ENCODE peak calls at places on chromosomes 13 and 19, in six cellular contexts. C, U, K, M, E and S are unnamed samples.

GRCh38 chr19:2246801-2247361 is 2.2 kb upstream of the AMH start:
- DNase-seq in M (peak; percentile 32), E (peak; percentile 78), K (no peak), C (no peak), U (peak; percentile 79), S (peak; percentile 73)

GRCh38 chr13:96817336-96817941 is 176.8 kb downstream of the OXGR1 start:
- DNase-seq in U (no peak), K (no peak), E (peak; percentile 31), M (peak; percentile 1), C (peak; percentile 4), S (no peak)

GRCh38 chr13:95987841-95988240 is 65.4 kb downstream of the UGGT2 start:
- DNase-seq in E (no peak), K (no peak), M (no peak), U (no peak), C (no peak), S (no peak)

GRCh38 chr13:35984776-35985453 is 146.3 kb downstream of the DCLK1 start:
- DNase-seq in K (no peak), M (no peak), U (no peak), C (no peak), E (no peak), S (no peak)

GRCh38 chr13:43411741-43412140 is 375.0 kb downstream of the ENOX1 start:
- DNase-seq in U (peak; percentile 93), K (no peak), E (no peak), C (no peak), M (peak; percentile 30), S (peak; percentile 47)

GRCh38 chr19:46404039-46404883 is 9.1 kb downstream of the CCDC8 start:
- DNase-seq in U (no peak), C (no peak), E (peak; percentile 76), K (peak; percentile 59), M (peak; percentile 56), S (peak; percentile 29)

GRCh38 chr13:74133657-74134201 is 475 bp downstream of the KLF12 start:
- DNase-seq in E (peak; percentile 96), C (peak; percentile 72), K (peak; percentile 88), U (peak; percentile 79), M (peak; percentile 97), S (peak; percentile 89)

GRCh38 chr13:77779461-77780272 is 82.2 kb downstream of the SLAIN1 start:
- DNase-seq in C (peak; percentile 22), K (peak; percentile 28), E (peak; percentile 87), U (no peak), M (peak; percentile 60), S (peak; percentile 59)

GRCh38 chr13:58085819-58086218 is 454.3 kb downstream of the PCDH17 start:
- DNase-seq in C (no peak), E (no peak), K (no peak), U (no peak), M (peak; percentile 81), S (no peak)

GRCh38 chr13:44734204-44734707 is 158.1 kb upstream of the TSC22D1 start:
- DNase-seq in C (peak; percentile 75), M (peak; percentile 64), U (peak; percentile 98), E (peak; percentile 71), K (no peak), S (peak; percentile 50)

GRCh38 chr13:30720470-30720869 is 14.9 kb upstream of the ALOX5AP start:
- DNase-seq in K (no peak), M (no peak), C (no peak), E (no peak), U (no peak), S (no peak)

DNA sequence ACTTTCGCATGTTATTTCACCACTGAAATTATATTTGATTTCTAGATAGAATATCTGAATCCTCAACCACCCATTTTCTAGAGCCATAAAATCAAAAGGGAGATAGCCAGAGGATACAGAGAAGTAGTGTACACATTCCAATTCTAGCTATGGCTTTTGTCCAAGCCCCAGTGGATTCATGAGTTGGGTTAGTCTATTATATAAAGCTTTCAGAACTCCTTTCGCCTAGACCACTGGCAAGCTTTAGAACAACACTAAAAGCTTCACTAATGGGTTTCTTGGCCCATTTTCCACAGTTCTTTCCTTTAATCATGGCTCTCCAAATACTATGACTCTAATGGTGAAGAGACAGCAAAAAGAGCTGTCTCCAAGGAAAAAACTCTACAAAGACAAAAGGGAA is 48.2 kb upstream of the SLITRK5 start:
- DNase-seq in K (no peak), U (no peak), M (peak; percentile 5), C (no peak), E (no peak), S (no peak)
- H3K4me3 ChIP-seq in K (no peak overlapping the region), U (no peak overlapping the region), M (no peak overlapping the region), C (no peak overlapping the region), E (no peak overlapping the region), S (no peak overlapping the region)

GRCh38 chr19:56367829-56368711 is 25.3 kb downstream of the ZNF582 start:
- DNase-seq in C (peak; percentile 89), E (peak; percentile 98), K (peak; percentile 89), M (peak; percentile 96), U (peak; percentile 90), S (peak; percentile 95)

GRCh38 chr19:56369886-56370676 is 23.3 kb downstream of the ZNF582 start:
- DNase-seq in K (no peak), M (no peak), C (no peak), U (no peak), E (no peak), S (no peak)

GRCh38 chr19:56377105-56377924 is 16.0 kb downstream of the ZNF582 start:
- DNase-seq in E (no peak), K (no peak), U (no peak), M (peak; percentile 45), C (no peak), S (no peak)

DNA sequence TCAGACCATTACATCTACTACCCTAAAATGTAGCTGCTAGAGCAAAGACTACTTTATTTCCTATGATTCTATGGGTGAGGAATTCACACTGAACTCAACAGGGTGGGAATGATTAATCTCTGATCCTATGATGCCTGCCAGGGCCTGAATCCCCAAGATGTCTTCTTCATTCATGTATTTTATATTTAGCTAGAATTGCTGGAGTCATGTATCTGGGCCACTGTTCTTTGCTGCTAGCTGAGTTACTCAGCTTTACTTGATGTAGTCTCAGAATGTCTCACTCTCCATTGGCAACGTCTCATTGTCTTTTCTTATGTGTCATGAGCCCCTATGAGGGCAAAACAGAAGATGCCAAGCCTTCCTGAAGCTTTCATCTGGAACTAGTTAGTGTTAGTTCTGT is 21.1 kb downstream of the ZNF582 start:
- DNase-seq in M (peak; percentile 20), E (no peak), C (no peak), U (no peak), K (no peak), S (no peak)
- H3K9me3 ChIP-seq in M (peaks cover 2% of the 10 kb centered on the region), E (no peaks in the 10 kb centered on the region), C (peaks cover 36% of the 10 kb centered on the region), U (peaks cover 2% of the 10 kb centered on the region), K (peaks cover 6% of the 10 kb centered on the region), S (peaks cover 10% of the 10 kb centered on the region)

GRCh38 chr19:43762814-43763213 is 8.1 kb upstream of the SMG9 start:
- DNase-seq in C (no peak), K (no peak), U (no peak), E (no peak), M (no peak), S (no peak)
- TF ChIP-seq CTCF in C (no peak), K (no peak), U (no peak), E (no peak), M (no peak), S (no peak)

DNA sequence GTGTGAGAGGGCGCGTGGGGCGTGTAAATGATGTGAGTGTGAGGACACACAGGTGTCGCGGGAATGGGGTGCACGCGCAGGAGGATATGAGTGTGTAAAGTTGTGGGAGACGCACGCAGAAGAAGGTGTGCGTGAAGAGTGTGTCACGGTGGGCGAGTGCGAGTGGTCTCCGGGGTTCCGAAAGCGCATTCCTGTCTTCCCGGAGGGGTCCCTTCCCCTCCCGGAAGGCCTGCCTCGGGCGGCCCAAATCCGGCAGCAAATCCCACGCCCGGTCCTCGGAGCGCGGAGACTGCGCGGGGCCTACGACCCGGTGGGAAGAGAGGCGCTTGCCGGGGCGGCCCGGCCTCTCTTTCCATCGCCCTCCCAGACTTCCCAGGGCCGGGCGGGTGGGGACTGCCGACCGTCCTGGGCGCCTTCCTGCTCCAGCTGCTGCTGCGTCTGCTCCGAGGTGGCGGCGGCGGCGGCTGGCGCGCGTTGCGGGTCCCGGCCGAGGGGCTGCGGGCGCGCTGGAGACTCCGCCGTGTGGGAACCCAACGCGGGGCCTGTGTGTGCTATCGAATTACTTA is 2.1 kb downstream of the ZIC5 start:
- DNase-seq in C (no peak), U (no peak), K (no peak), M (no peak), E (no peak), S (no peak)
- H3K4me3 ChIP-seq in C (no peak overlapping the region), U (peak overlapping the region; percentile 20), K (no peak overlapping the region), M (no peak overlapping the region), E (peak overlapping the region; percentile 41), S (peak overlapping the region; percentile 38)

DNA sequence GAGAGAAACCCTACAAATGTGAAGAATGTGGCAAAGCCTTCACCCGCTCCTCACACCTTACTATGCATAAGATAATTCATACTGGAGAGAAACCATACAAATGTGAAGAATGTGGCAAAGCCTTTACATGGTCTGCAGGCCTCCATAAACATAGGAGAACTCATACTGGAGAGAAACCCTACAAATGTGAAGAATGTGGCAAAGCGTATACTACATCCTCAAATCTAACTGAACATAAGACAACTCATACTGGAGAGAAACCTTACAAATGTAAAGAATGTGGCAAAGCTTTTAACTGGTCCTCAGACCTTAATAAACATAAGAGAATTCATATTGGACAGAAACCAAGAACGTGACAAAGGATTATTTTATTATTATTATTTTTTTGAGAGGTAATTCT is 30.7 kb downstream of the ZNF486 start:
- DNase-seq in E (no peak), K (no peak), U (no peak), M (no peak), C (no peak), S (no peak)
- H3K9me3 ChIP-seq in E (no peaks in the 10 kb centered on the region), K (no peaks in the 10 kb centered on the region), U (no peaks in the 10 kb centered on the region), M (no peaks in the 10 kb centered on the region), C (peaks cover 22% of the 10 kb centered on the region), S (peaks cover 100% of the 10 kb centered on the region)

DNA sequence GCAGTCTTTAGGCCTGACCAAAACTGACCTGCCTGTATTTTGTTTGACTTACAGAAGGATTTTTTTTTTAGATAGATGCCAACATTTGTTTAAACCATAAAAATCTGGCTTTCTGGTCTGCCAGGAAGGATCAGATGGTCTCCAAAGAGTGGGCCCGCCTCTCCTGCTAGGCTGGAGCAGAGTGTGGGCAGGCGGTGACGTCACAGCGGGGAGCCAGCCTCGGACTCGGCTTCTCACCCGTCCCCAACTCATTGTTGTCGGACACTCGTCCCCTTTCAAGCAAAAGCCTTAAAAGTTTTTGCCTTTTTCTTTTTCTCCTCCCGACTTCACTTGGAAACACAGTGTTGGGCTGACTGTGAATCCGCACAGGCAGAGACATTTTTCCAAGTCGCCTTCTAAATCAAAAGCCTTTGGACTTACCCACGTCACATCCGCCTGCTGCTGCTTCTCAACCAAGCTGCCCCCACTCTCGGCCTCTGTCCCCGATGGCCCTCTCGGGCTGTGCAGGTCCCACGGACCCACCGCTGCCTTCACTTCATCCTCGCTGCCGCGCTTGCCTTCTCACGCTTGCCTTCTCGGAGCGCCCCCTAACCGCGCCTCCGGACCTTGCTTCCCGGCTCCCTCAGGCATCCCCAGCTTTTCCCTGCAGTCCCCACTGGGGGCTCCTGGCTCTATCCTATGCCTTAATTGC is 4.1 kb upstream of the ZNF135 start:
- DNase-seq in C (no peak), U (no peak), K (no peak), M (peak; percentile 44), E (peak; percentile 38), S (peak; percentile 61)
- TF ChIP-seq CTCF in C (no peak), U (no peak), K (no peak), M (no peak), E (no peak), S (no peak)